ENCODE peak calls at places on chromosomes 6 and 20, in ten cellular contexts. One of them, this sample, is unnamed.

GRCh38 chr6:116616757-116617093 is 446 bp downstream of the RSPH4A start:
- DNase-seq in spleen: peak
- DNase-seq in HL-60: no peak
- DNase-seq in upper lobe of left lung: peak
- DNase-seq in transverse colon: peak
- DNase-seq in sigmoid colon: peak
- DNase-seq in esophagus muscularis mucosa: no peak
- DNase-seq in stomach: no peak
- DNase-seq in GM23338: peak
- DNase-seq in GM12878: no peak
- DNase-seq in this sample: no peak

GRCh38 chr6:72032056-72032455 is 145.7 kb downstream of the RIMS1 start:
- DNase-seq in spleen: no peak
- DNase-seq in upper lobe of left lung: no peak
- DNase-seq in transverse colon: no peak
- DNase-seq in sigmoid colon: no peak
- DNase-seq in esophagus muscularis mucosa: no peak
- DNase-seq in GM23338: no peak
- DNase-seq in HL-60: no peak
- DNase-seq in stomach: no peak
- DNase-seq in GM12878: no peak
- DNase-seq in this sample: no peak

GRCh38 chr6:2546941-2547716 is 203.6 kb downstream of the MYLK4 start:
- DNase-seq in GM12878: no peak
- DNase-seq in upper lobe of left lung: no peak
- DNase-seq in sigmoid colon: no peak
- DNase-seq in transverse colon: no peak
- DNase-seq in esophagus muscularis mucosa: no peak
- DNase-seq in stomach: no peak
- DNase-seq in GM23338: no peak
- DNase-seq in HL-60: peak
- DNase-seq in spleen: no peak
- DNase-seq in this sample: peak

GRCh38 chr6:165668951-165669350 is 5.9 kb upstream of the PDE10A start:
- DNase-seq in sigmoid colon: no peak
- DNase-seq in HL-60: no peak
- DNase-seq in upper lobe of left lung: no peak
- DNase-seq in transverse colon: no peak
- DNase-seq in GM12878: no peak
- DNase-seq in spleen: no peak
- DNase-seq in stomach: no peak
- DNase-seq in GM23338: no peak
- DNase-seq in esophagus muscularis mucosa: no peak
- DNase-seq in this sample: no peak

GRCh38 chr6:124854338-124854922 is 107.8 kb upstream of the RNF217 start:
- DNase-seq in GM23338: no peak
- DNase-seq in stomach: no peak
- DNase-seq in upper lobe of left lung: no peak
- DNase-seq in transverse colon: no peak
- DNase-seq in esophagus muscularis mucosa: no peak
- DNase-seq in spleen: no peak
- DNase-seq in GM12878: no peak
- DNase-seq in sigmoid colon: no peak
- DNase-seq in HL-60: no peak
- DNase-seq in this sample: no peak

GRCh38 chr6:56475736-56476457 is 166.8 kb downstream of the DST start:
- DNase-seq in HL-60: no peak
- DNase-seq in upper lobe of left lung: no peak
- DNase-seq in spleen: no peak
- DNase-seq in stomach: peak
- DNase-seq in transverse colon: peak
- DNase-seq in sigmoid colon: no peak
- DNase-seq in GM23338: no peak
- DNase-seq in esophagus muscularis mucosa: no peak
- DNase-seq in GM12878: no peak
- DNase-seq in this sample: no peak

GRCh38 chr20:25046736-25047666 is 10.9 kb downstream of the ACSS1 start:
- DNase-seq in spleen: peak
- DNase-seq in esophagus muscularis mucosa: no peak
- DNase-seq in GM23338: no peak
- DNase-seq in GM12878: no peak
- DNase-seq in sigmoid colon: peak
- DNase-seq in stomach: no peak
- DNase-seq in upper lobe of left lung: no peak
- DNase-seq in transverse colon: peak
- DNase-seq in HL-60: no peak
- DNase-seq in this sample: no peak

GRCh38 chr20:909641-910040 is 6.5 kb downstream of the ANGPT4 start:
- DNase-seq in esophagus muscularis mucosa: no peak
- DNase-seq in spleen: peak
- DNase-seq in sigmoid colon: no peak
- DNase-seq in GM23338: no peak
- DNase-seq in stomach: no peak
- DNase-seq in HL-60: no peak
- DNase-seq in upper lobe of left lung: no peak
- DNase-seq in GM12878: no peak
- DNase-seq in transverse colon: no peak
- DNase-seq in this sample: no peak

GRCh38 chr6:69026243-69026642 is 391.2 kb downstream of the ADGRB3 start:
- DNase-seq in GM23338: no peak
- DNase-seq in GM12878: no peak
- DNase-seq in transverse colon: no peak
- DNase-seq in esophagus muscularis mucosa: no peak
- DNase-seq in spleen: no peak
- DNase-seq in upper lobe of left lung: no peak
- DNase-seq in HL-60: no peak
- DNase-seq in stomach: no peak
- DNase-seq in sigmoid colon: no peak
- DNase-seq in this sample: no peak

GRCh38 chr6:131917318-131917717 is 33.9 kb downstream of the CCN2 start:
- DNase-seq in sigmoid colon: no peak
- DNase-seq in esophagus muscularis mucosa: no peak
- DNase-seq in GM12878: no peak
- DNase-seq in stomach: no peak
- DNase-seq in spleen: no peak
- DNase-seq in HL-60: peak
- DNase-seq in transverse colon: no peak
- DNase-seq in upper lobe of left lung: no peak
- DNase-seq in GM23338: no peak
- DNase-seq in this sample: no peak

GRCh38 chr6:167136376-167136775 is 13.5 kb downstream of the CCR6 start:
- DNase-seq in upper lobe of left lung: no peak
- DNase-seq in spleen: no peak
- DNase-seq in stomach: no peak
- DNase-seq in GM12878: no peak
- DNase-seq in esophagus muscularis mucosa: no peak
- DNase-seq in transverse colon: no peak
- DNase-seq in sigmoid colon: no peak
- DNase-seq in HL-60: no peak
- DNase-seq in GM23338: no peak
- DNase-seq in this sample: no peak

GRCh38 chr6:142167472-142167871 is 20.4 kb downstream of the VTA1 start:
- DNase-seq in HL-60: no peak
- DNase-seq in stomach: no peak
- DNase-seq in spleen: no peak
- DNase-seq in esophagus muscularis mucosa: no peak
- DNase-seq in transverse colon: no peak
- DNase-seq in sigmoid colon: no peak
- DNase-seq in GM12878: no peak
- DNase-seq in upper lobe of left lung: no peak
- DNase-seq in GM23338: no peak
- DNase-seq in this sample: no peak

GRCh38 chr6:142173980-142174379 is 26.9 kb downstream of the VTA1 start:
- DNase-seq in GM12878: no peak
- DNase-seq in GM23338: no peak
- DNase-seq in upper lobe of left lung: no peak
- DNase-seq in HL-60: no peak
- DNase-seq in stomach: no peak
- DNase-seq in esophagus muscularis mucosa: no peak
- DNase-seq in transverse colon: no peak
- DNase-seq in spleen: no peak
- DNase-seq in sigmoid colon: no peak
- DNase-seq in this sample: no peak

GRCh38 chr6:142172758-142173157 is 25.7 kb downstream of the VTA1 start:
- DNase-seq in sigmoid colon: no peak
- DNase-seq in stomach: no peak
- DNase-seq in GM12878: no peak
- DNase-seq in transverse colon: no peak
- DNase-seq in GM23338: no peak
- DNase-seq in HL-60: no peak
- DNase-seq in spleen: no peak
- DNase-seq in upper lobe of left lung: no peak
- DNase-seq in esophagus muscularis mucosa: no peak
- DNase-seq in this sample: no peak

GRCh38 chr6:142174681-142175080 is 27.6 kb downstream of the VTA1 start:
- DNase-seq in stomach: no peak
- DNase-seq in GM23338: no peak
- DNase-seq in upper lobe of left lung: no peak
- DNase-seq in GM12878: no peak
- DNase-seq in esophagus muscularis mucosa: no peak
- DNase-seq in sigmoid colon: no peak
- DNase-seq in HL-60: peak
- DNase-seq in spleen: no peak
- DNase-seq in transverse colon: no peak
- DNase-seq in this sample: no peak

DNA sequence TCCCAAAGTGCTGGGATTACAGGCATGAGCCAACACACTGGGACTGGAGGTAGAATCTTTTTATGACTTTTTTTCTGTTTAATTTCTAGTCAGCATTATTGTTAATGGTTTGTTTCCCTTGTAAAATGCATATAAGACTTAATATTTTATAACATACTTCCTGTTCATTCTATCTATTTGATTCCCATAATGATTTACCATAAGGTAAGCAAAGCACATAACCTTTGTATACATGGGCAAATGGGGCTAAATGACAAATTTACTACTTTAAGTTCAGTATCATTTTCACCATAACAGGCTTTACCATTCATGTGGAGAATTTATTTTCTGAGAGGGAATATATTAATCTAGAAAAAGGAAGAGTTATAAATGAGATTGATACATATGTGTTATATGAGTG is 24.3 kb downstream of the VTA1 start:
- DNase-seq in spleen: no peak
- DNase-seq in sigmoid colon: no peak
- DNase-seq in esophagus muscularis mucosa: no peak
- DNase-seq in GM12878: no peak
- DNase-seq in transverse colon: no peak
- DNase-seq in stomach: no peak
- DNase-seq in HL-60: no peak
- DNase-seq in upper lobe of left lung: no peak
- DNase-seq in GM23338: no peak
- DNase-seq in this sample: no peak
- TF ChIP-seq CTCF in spleen: no peak
- TF ChIP-seq CTCF in sigmoid colon: no peak
- TF ChIP-seq CTCF in esophagus muscularis mucosa: no peak
- TF ChIP-seq CTCF in GM12878: no peak
- TF ChIP-seq CTCF in transverse colon: no peak
- TF ChIP-seq CTCF in stomach: no peak
- TF ChIP-seq CTCF in HL-60: no peak
- TF ChIP-seq CTCF in upper lobe of left lung: no peak
- TF ChIP-seq CTCF in GM23338: no peak
- TF ChIP-seq CTCF in this sample: no peak

GRCh38 chr6:12931639-12932038 is 215.1 kb downstream of the PHACTR1 start:
- DNase-seq in HL-60: no peak
- DNase-seq in GM23338: peak
- DNase-seq in GM12878: no peak
- DNase-seq in transverse colon: no peak
- DNase-seq in stomach: no peak
- DNase-seq in sigmoid colon: no peak
- DNase-seq in esophagus muscularis mucosa: no peak
- DNase-seq in upper lobe of left lung: no peak
- DNase-seq in spleen: no peak
- DNase-seq in this sample: no peak
- TF ChIP-seq POLR2AphosphoS5 in HL-60: no peak
- TF ChIP-seq POLR2AphosphoS5 in GM23338: no peak
- TF ChIP-seq POLR2AphosphoS5 in GM12878: no peak
- TF ChIP-seq POLR2AphosphoS5 in transverse colon: no peak
- TF ChIP-seq POLR2AphosphoS5 in stomach: no peak
- TF ChIP-seq POLR2AphosphoS5 in sigmoid colon: no peak
- TF ChIP-seq POLR2AphosphoS5 in esophagus muscularis mucosa: no peak
- TF ChIP-seq POLR2AphosphoS5 in upper lobe of left lung: no peak
- TF ChIP-seq POLR2AphosphoS5 in spleen: no peak
- TF ChIP-seq POLR2AphosphoS5 in this sample: no peak

DNA sequence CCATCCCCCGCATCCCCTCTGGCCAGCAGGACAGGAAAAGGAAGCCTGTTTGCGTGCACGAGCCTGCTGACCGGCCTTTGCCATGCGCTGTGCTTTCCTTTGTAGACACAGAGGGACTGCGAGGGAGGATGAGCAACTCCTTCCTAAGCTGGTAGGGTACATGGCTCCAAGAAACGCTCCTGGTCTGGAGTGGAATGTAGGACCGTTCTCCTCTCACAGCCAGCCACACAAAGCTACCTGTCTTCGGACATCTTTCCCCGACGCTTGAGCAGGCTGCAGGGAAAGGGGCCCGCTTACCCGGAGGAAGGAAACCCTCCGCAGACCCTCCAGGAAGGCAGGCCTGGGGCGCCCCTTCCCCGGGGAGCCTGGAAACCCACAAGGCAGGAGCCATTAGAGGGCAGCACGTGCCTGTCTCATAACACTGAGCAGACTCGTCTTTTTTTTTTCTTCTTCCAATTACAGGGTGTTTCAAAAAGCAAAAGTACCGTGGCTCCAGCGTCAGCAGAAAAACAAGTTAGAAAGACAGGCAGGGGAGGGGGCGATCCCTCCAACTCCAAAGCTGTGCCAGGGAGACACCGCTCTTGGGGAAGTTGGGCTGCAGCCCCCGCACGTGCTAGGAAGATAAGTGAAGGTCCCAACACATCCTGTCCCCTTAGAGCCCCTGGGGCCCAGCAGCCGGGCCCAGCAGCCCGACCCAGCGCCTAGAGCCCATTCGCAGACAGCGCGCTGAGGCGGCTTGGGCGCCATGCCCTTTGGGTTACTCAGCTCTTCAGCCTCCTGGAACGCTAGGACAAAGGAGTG is 136.0 kb downstream of the LY86 start:
- DNase-seq in spleen: peak
- DNase-seq in transverse colon: peak
- DNase-seq in GM23338: peak
- DNase-seq in stomach: peak
- DNase-seq in esophagus muscularis mucosa: peak
- DNase-seq in GM12878: no peak
- DNase-seq in sigmoid colon: peak
- DNase-seq in upper lobe of left lung: peak
- DNase-seq in HL-60: peak
- DNase-seq in this sample: no peak
- TF ChIP-seq CTCF in spleen: peak
- TF ChIP-seq CTCF in transverse colon: peak
- TF ChIP-seq CTCF in GM23338: peak
- TF ChIP-seq CTCF in stomach: peak
- TF ChIP-seq CTCF in esophagus muscularis mucosa: peak
- TF ChIP-seq CTCF in GM12878: peak
- TF ChIP-seq CTCF in sigmoid colon: peak
- TF ChIP-seq CTCF in upper lobe of left lung: peak
- TF ChIP-seq CTCF in HL-60: peak
- TF ChIP-seq CTCF in this sample: peak

GRCh38 chr20:34874094-34874654 is 1.5 kb upstream of the GGT7 start:
- DNase-seq in esophagus muscularis mucosa: peak
- DNase-seq in GM12878: peak
- DNase-seq in upper lobe of left lung: no peak
- DNase-seq in GM23338: peak
- DNase-seq in stomach: peak
- DNase-seq in HL-60: peak
- DNase-seq in transverse colon: peak
- DNase-seq in spleen: no peak
- DNase-seq in sigmoid colon: peak
- DNase-seq in this sample: no peak
- TF ChIP-seq POLR2AphosphoS5 in esophagus muscularis mucosa: peak
- TF ChIP-seq POLR2AphosphoS5 in GM12878: no peak
- TF ChIP-seq POLR2AphosphoS5 in upper lobe of left lung: no peak
- TF ChIP-seq POLR2AphosphoS5 in GM23338: no peak
- TF ChIP-seq POLR2AphosphoS5 in stomach: no peak
- TF ChIP-seq POLR2AphosphoS5 in HL-60: no peak
- TF ChIP-seq POLR2AphosphoS5 in transverse colon: peak
- TF ChIP-seq POLR2AphosphoS5 in spleen: no peak
- TF ChIP-seq POLR2AphosphoS5 in sigmoid colon: no peak
- TF ChIP-seq POLR2AphosphoS5 in this sample: no peak